ENCODE peak calls at places on chromosomes 3 and 15, in nine cellular contexts. F, D, A, R, J, G, U, T and X are unnamed samples.

GRCh38 chr3:82927309-82928253 is 1166.1 kb upstream of the GBE1 start:
- DNase-seq in D (no peak), U (no peak), R (no peak), T (no peak), G (no peak), A (no peak), F (no peak), J (no peak), X (no peak)

GRCh38 chr15:57224664-57225063 is 151.6 kb upstream of the CGNL1 start:
- DNase-seq in T (no peak), R (no peak), J (no peak), U (no peak), A (no peak), D (no peak), G (no peak), F (no peak), X (no peak)

GRCh38 chr15:101206173-101206572 is 45.7 kb downstream of the CHSY1 start:
- DNase-seq in G (no peak), F (no peak), R (no peak), T (no peak), A (no peak), U (no peak), D (peak), J (no peak), X (no peak)

GRCh38 chr3:66885326-66886000 is 112.6 kb upstream of the KBTBD8 start:
- DNase-seq in F (peak), A (no peak), D (no peak), G (no peak), J (no peak), T (no peak), U (no peak), R (no peak), X (no peak)

GRCh38 chr3:20406621-20407020 is 220.6 kb upstream of the SGO1 start:
- DNase-seq in A (no peak), F (no peak), U (no peak), D (no peak), R (no peak), G (no peak), J (no peak), T (no peak), X (no peak)

GRCh38 chr3:12158387-12159226 is at the start of gene TIMP4:
- DNase-seq in F (no peak), J (no peak), G (peak), D (no peak), U (peak), T (no peak), R (no peak), A (peak), X (peak)

GRCh38 chr15:73394782-73395181 is 26.0 kb upstream of the HCN4 start:
- DNase-seq in U (no peak), A (no peak), G (peak), F (no peak), T (no peak), R (no peak), J (no peak), D (no peak), X (no peak)

GRCh38 chr3:19937459-19938362 is 3.7 kb upstream of the EFHB start:
- DNase-seq in F (no peak), T (no peak), J (no peak), D (no peak), U (no peak), G (no peak), R (no peak), A (no peak), X (no peak)

GRCh38 chr15:37217567-37217966 is 117.2 kb upstream of the MEIS2 start:
- DNase-seq in T (no peak), F (no peak), A (no peak), R (no peak), D (no peak), U (no peak), G (no peak), J (no peak), X (no peak)

GRCh38 chr3:64111872-64112271 is 88.6 kb upstream of the PSMD6 start:
- DNase-seq in R (no peak), G (no peak), F (no peak), J (no peak), A (no peak), D (no peak), U (no peak), T (no peak), X (no peak)